ENCODE peak calls at places on chromosomes 3 and 15, in six cellular contexts. Z, J, S, M, K and D are unnamed samples.
A peak's percentile ranks its signal among the peaks of the same experiment; 100 is the strongest.

GRCh38 chr3:162525791-162526190 is 1029.2 kb downstream of the OTOL1 start:
- DNase-seq in Z (no peak), J (no peak), S (no peak), M (no peak), K (no peak), D (no peak)

GRCh38 chr3:159273608-159274007 is 471.8 kb downstream of the MFSD1 start:
- DNase-seq in Z (peak; percentile 84), J (no peak), S (peak; percentile 56), M (no peak), K (no peak), D (peak; percentile 67)

GRCh38 chr3:138761002-138761401 is 73.7 kb downstream of the PIK3CB start:
- DNase-seq in Z (no peak), J (no peak), S (no peak), M (no peak), K (no peak), D (no peak)

GRCh38 chr3:149507491-149508324 is 33.2 kb downstream of the TM4SF4 start:
- DNase-seq in Z (no peak), J (no peak), S (peak; percentile 51), M (no peak), K (no peak), D (no peak)

GRCh38 chr3:99602183-99602582 is 36.2 kb upstream of the COL8A1 start:
- DNase-seq in Z (no peak), J (no peak), S (no peak), M (no peak), K (no peak), D (no peak)

GRCh38 chr3:44326035-44326434 is 12.5 kb upstream of the TCAIM start:
- DNase-seq in Z (no peak), J (no peak), S (peak; percentile 25), M (no peak), K (no peak), D (no peak)

GRCh38 chr3:171967137-171967783 is 72.1 kb upstream of the FNDC3B start:
- DNase-seq in Z (no peak), J (no peak), S (peak; percentile 72), M (no peak), K (peak; percentile 17), D (no peak)

GRCh38 chr15:56491110-56491722 is 26.3 kb upstream of the MNS1 start:
- DNase-seq in Z (peak; percentile 68), J (peak; percentile 76), S (peak; percentile 64), M (peak; percentile 4), K (peak; percentile 38), D (peak; percentile 94)

GRCh38 chr3:78919021-78919755 is 848.6 kb downstream of the ROBO1 start:
- DNase-seq in Z (no peak), J (no peak), S (peak; percentile 56), M (no peak), K (no peak), D (no peak)

GRCh38 chr3:40267940-40268707 is 41.4 kb upstream of the EIF1B start:
- DNase-seq in Z (no peak), J (no peak), S (no peak), M (no peak), K (no peak), D (no peak)

GRCh38 chr3:4548769-4549168 is 55.6 kb downstream of the ITPR1 start:
- DNase-seq in Z (no peak), J (no peak), S (no peak), M (no peak), K (no peak), D (no peak)

GRCh38 chr3:82741346-82741745 is 979.9 kb upstream of the GBE1 start:
- DNase-seq in Z (no peak), J (no peak), S (no peak), M (no peak), K (no peak), D (no peak)

GRCh38 chr15:41967506-41968206 is 4.7 kb downstream of the EHD4 start:
- DNase-seq in Z (no peak), J (no peak), S (no peak), M (no peak), K (no peak), D (peak; percentile 92)